ENCODE peak calls at places on chromosomes 13 and 19, in nine cellular contexts. M is colonic mucosa, L is IMR-90, J is cardiac muscle cell, V is ascending aorta, K is thyroid gland, Y is pancreas, O is upper lobe of right lung, U is thoracic aorta. H is an unnamed sample.
A peak's percentile ranks its signal among the peaks of the same experiment; 100 is the strongest.

GRCh38 chr19:33811246-33811645 is 14.6 kb downstream of the KCTD15 start:
- DNase-seq in V (no peak), J (no peak), L (no peak), K (no peak), O (peak; percentile 55), M (no peak), Y (no peak), U (no peak), H (no peak)

GRCh38 chr13:44541601-44542000 is 34.5 kb downstream of the TSC22D1 start:
- DNase-seq in M (no peak), L (no peak), O (no peak), Y (no peak), V (no peak), K (no peak), J (no peak), U (no peak), H (no peak)

GRCh38 chr19:2274937-2275535 is 6.9 kb downstream of the PEAK3 start:
- DNase-seq in J (peak; percentile 77), Y (peak; percentile 67), L (peak; percentile 64), K (peak; percentile 65), U (no peak), V (no peak), M (peak; percentile 85), O (peak; percentile 82), H (peak; percentile 68)

GRCh38 chr19:46373573-46374359 is 26.9 kb downstream of the PPP5C start:
- DNase-seq in U (peak; percentile 57), M (peak; percentile 95), V (peak; percentile 51), O (peak; percentile 96), L (peak; percentile 50), Y (peak; percentile 99), K (peak; percentile 100), J (no peak), H (no peak)

GRCh38 chr13:78816592-78816991 is 157.6 kb upstream of the OBI1 start:
- DNase-seq in Y (no peak), J (no peak), L (no peak), O (no peak), V (no peak), K (no peak), M (no peak), U (no peak), H (no peak)

GRCh38 chr13:91745962-91746361 is 347.5 kb downstream of the GPC5 start:
- DNase-seq in U (no peak), L (no peak), M (no peak), V (no peak), O (no peak), K (no peak), Y (no peak), J (no peak), H (no peak)

GRCh38 chr13:31962661-31963345 is 68.8 kb upstream of the FRY start:
- DNase-seq in U (no peak), J (no peak), O (no peak), Y (no peak), K (no peak), L (peak; percentile 50), M (no peak), V (no peak), H (no peak)

GRCh38 chr13:73767191-73767741 is 366.9 kb downstream of the KLF12 start:
- DNase-seq in L (peak; percentile 70), U (no peak), M (no peak), Y (no peak), J (no peak), K (no peak), O (no peak), V (no peak), H (no peak)

GRCh38 chr19:1000095-1000494 is at the start of gene GRIN3B:
- DNase-seq in V (no peak), O (peak; percentile 83), Y (peak; percentile 71), J (peak; percentile 50), U (no peak), K (peak; percentile 46), L (peak; percentile 40), M (peak; percentile 65), H (peak; percentile 47)

GRCh38 chr13:51681037-51681678 is 96.9 kb downstream of the WDFY2 start:
- DNase-seq in V (no peak), Y (no peak), J (peak; percentile 55), O (no peak), K (no peak), M (no peak), L (peak; percentile 88), U (no peak), H (no peak)

GRCh38 chr19:17109962-17110598 is 34.5 kb downstream of the MYO9B start:
- DNase-seq in M (peak; percentile 53), Y (no peak), L (no peak), V (no peak), U (no peak), O (peak; percentile 90), K (peak; percentile 10), J (no peak), H (no peak)

GRCh38 chr13:97224544-97225324 is 2.6 kb downstream of the MBNL2 start:
- DNase-seq in K (no peak), U (no peak), L (peak; percentile 41), O (no peak), J (peak; percentile 66), M (peak; percentile 62), V (no peak), Y (peak; percentile 81), H (no peak)

GRCh38 chr19:10295847-10296591 is 6.3 kb downstream of the ICAM5 start:
- DNase-seq in J (no peak), O (no peak), Y (no peak), M (no peak), K (no peak), U (no peak), L (no peak), V (no peak), H (no peak)

GRCh38 chr19:17246681-17247425 is 1.1 kb upstream of the NR2F6 start:
- DNase-seq in U (no peak), Y (peak; percentile 69), K (peak; percentile 29), O (peak; percentile 80), M (peak; percentile 81), J (peak; percentile 29), L (peak; percentile 23), V (no peak), H (no peak)

GRCh38 chr19:14073925-14074838 is 1.6 kb downstream of the MISP3 start:
- DNase-seq in L (peak; percentile 25), Y (peak; percentile 62), K (peak; percentile 36), V (no peak), U (no peak), J (no peak), M (peak; percentile 80), O (peak; percentile 69), H (no peak)

GRCh38 chr19:18419699-18420460 is 682 bp downstream of the SSBP4 start:
- DNase-seq in U (no peak), M (peak; percentile 74), J (no peak), O (peak; percentile 75), Y (peak; percentile 64), K (peak; percentile 58), V (no peak), L (no peak), H (no peak)

GRCh38 chr19:5534787-5535586 is 32.8 kb downstream of the TINCR start:
- DNase-seq in K (no peak), O (no peak), Y (no peak), M (no peak), L (peak; percentile 12), V (no peak), J (no peak), U (no peak), H (no peak)

GRCh38 chr19:3257071-3257470 is 32.6 kb downstream of the CELF5 start:
- DNase-seq in Y (no peak), V (no peak), K (no peak), J (no peak), U (no peak), O (no peak), L (no peak), M (no peak), H (no peak)

GRCh38 chr19:49447485-49448431 is 3.9 kb downstream of the PIH1D1 start:
- DNase-seq in L (peak; percentile 8), M (peak; percentile 50), K (no peak), V (no peak), J (peak; percentile 42), O (no peak), U (no peak), Y (peak; percentile 76), H (no peak)

GRCh38 chr13:82439159-82439904 is 1442.9 kb downstream of the SLITRK1 start:
- DNase-seq in O (no peak), M (no peak), K (no peak), U (no peak), Y (no peak), V (no peak), L (no peak), J (no peak), H (no peak)

GRCh38 chr19:44648536-44649370 is 5.0 kb downstream of the PVR start:
- DNase-seq in J (peak; percentile 88), K (peak; percentile 83), M (no peak), Y (no peak), V (no peak), O (no peak), L (peak; percentile 68), U (no peak), H (no peak)

GRCh38 chr19:35734889-35735288 is 7.4 kb downstream of the IGFLR1 start:
- DNase-seq in U (no peak), J (no peak), O (no peak), L (no peak), Y (no peak), V (no peak), M (no peak), K (no peak), H (no peak)
- H3K36me3 ChIP-seq in U (peaks cover 62% of the 10 kb centered on the region), J (peaks cover 36% of the 10 kb centered on the region), O (peaks cover 78% of the 10 kb centered on the region), L (peaks cover 81% of the 10 kb centered on the region), Y (peaks cover 37% of the 10 kb centered on the region), V (peaks cover 83% of the 10 kb centered on the region), M (peaks cover 4% of the 10 kb centered on the region), K (peaks cover 52% of the 10 kb centered on the region), H (peaks cover 51% of the 10 kb centered on the region)

DNA sequence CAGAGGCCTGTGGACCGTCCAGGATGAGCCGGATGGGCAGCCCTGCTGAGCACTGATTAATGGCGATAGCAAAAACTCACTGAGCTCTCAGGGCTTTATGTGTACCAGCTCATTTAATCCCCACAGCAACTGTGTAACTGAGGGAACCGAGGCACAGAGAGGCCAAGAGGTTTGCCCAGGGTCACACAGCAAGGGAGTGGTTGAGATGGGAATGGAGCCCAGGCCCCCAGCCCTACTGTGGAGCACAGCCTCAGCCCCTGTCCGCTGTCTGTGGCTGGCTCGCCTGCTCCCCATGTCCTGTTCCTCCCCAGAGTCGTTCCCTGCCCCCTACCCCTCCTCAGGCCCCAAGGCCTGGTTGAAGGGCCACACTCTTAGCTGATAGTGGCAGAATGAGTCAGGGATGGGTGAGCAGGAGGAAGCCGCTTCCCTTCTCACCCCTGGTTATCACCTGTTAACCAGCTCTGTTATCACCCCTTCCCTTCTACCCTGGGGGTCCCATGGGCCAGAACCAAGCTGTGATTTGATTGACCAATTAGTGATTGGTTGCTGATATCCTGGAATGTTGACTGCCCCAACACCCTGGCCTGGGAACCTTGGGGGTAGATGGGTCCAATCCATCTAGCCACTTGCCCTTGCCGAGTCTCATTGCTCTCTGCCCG is 21.2 kb downstream of the CAPN12 start:
- DNase-seq in K (no peak), J (no peak), O (no peak), V (no peak), L (no peak), U (no peak), M (no peak), Y (no peak), H (no peak)
- H3K36me3 ChIP-seq in K (peaks cover 69% of the 10 kb centered on the region), J (peaks cover 49% of the 10 kb centered on the region), O (peaks cover 98% of the 10 kb centered on the region), V (peaks cover 100% of the 10 kb centered on the region), L (peaks cover 96% of the 10 kb centered on the region), U (peaks cover 97% of the 10 kb centered on the region), M (peaks cover 83% of the 10 kb centered on the region), Y (peaks cover 85% of the 10 kb centered on the region), H (peaks cover 78% of the 10 kb centered on the region)

GRCh38 chr13:110164706-110165105 is 142.3 kb downstream of the COL4A1 start:
- DNase-seq in U (no peak), L (no peak), K (no peak), M (no peak), O (no peak), V (no peak), Y (no peak), J (no peak), H (no peak)
- H3K36me3 ChIP-seq in U (peaks cover 78% of the 10 kb centered on the region), L (peaks cover 68% of the 10 kb centered on the region), K (peaks cover 44% of the 10 kb centered on the region), M (no peaks in the 10 kb centered on the region), O (peaks cover 79% of the 10 kb centered on the region), V (peaks cover 96% of the 10 kb centered on the region), Y (peaks cover 6% of the 10 kb centered on the region), J (peaks cover 7% of the 10 kb centered on the region), H (no peaks in the 10 kb centered on the region)

GRCh38 chr13:114020750-114021463 is 47.0 kb upstream of the C13orf46 start:
- DNase-seq in O (no peak), K (no peak), Y (no peak), U (no peak), L (no peak), J (no peak), V (no peak), M (no peak), H (no peak)
- H3K36me3 ChIP-seq in O (peaks cover 39% of the 10 kb centered on the region), K (no peaks in the 10 kb centered on the region), Y (no peaks in the 10 kb centered on the region), U (peaks cover 70% of the 10 kb centered on the region), L (peaks cover 83% of the 10 kb centered on the region), J (no peaks in the 10 kb centered on the region), V (peaks cover 68% of the 10 kb centered on the region), M (no peaks in the 10 kb centered on the region), H (peaks cover 14% of the 10 kb centered on the region)

H was measured in iPS DF 6.9.